ENCODE peak calls at places on chromosomes 7 and 10, in nine cellular contexts. V is H1, J is endothelial cell of umbilical vein, A is SK-N-SH, I is A549, N is HCT116, G is HepG2, L is K562, X is GM12878. K is an unnamed sample.
A peak's percentile ranks its signal among the peaks of the same experiment; 100 is the strongest.

GRCh38 chr10:100970076-100970913 is 991 bp downstream of the SEMA4G start:
- DNase-seq in V (no peak), J (no peak), A (peak; percentile 70), I (peak; percentile 44), N (peak; percentile 26), G (peak; percentile 84), L (peak; percentile 67), X (no peak), K (no peak)

GRCh38 chr7:123557016-123557630 is 495 bp downstream of the NDUFA5 start:
- DNase-seq in V (no peak), J (no peak), A (no peak), I (no peak), N (no peak), G (no peak), L (no peak), X (no peak), K (peak; percentile 35)

GRCh38 chr10:101834341-101834740 is 9.3 kb downstream of the KCNIP2 start:
- DNase-seq in V (no peak), J (no peak), A (no peak), I (no peak), N (no peak), G (no peak), L (peak; percentile 33), X (no peak), K (peak; percentile 86)

GRCh38 chr7:25758559-25758958 is 393.4 kb upstream of the NFE2L3 start:
- DNase-seq in V (no peak), J (no peak), A (no peak), I (no peak), N (no peak), G (no peak), L (no peak), X (no peak), K (no peak)

GRCh38 chr10:97454330-97455036 is 8.5 kb downstream of the ZDHHC16 start:
- DNase-seq in V (no peak), J (peak; percentile 39), A (no peak), I (no peak), N (no peak), G (no peak), L (no peak), X (no peak), K (no peak)

GRCh38 chr7:140738280-140738679 is 41.8 kb downstream of the NDUFB2 start:
- DNase-seq in V (no peak), J (no peak), A (no peak), I (no peak), N (no peak), G (no peak), L (no peak), X (no peak), K (no peak)

GRCh38 chr7:45897042-45897690 is 8.9 kb downstream of the IGFBP1 start:
- DNase-seq in V (no peak), J (no peak), A (no peak), I (no peak), N (no peak), G (no peak), L (no peak), X (no peak), K (no peak)

GRCh38 chr7:99404235-99404976 is 4.0 kb downstream of the PDAP1 start:
- DNase-seq in V (no peak), J (no peak), A (no peak), I (no peak), N (no peak), G (no peak), L (no peak), X (no peak), K (no peak)

GRCh38 chr10:64977912-64978311 is 1456.7 kb downstream of the REEP3 start:
- DNase-seq in V (no peak), J (peak; percentile 20), A (no peak), I (no peak), N (no peak), G (no peak), L (no peak), X (no peak), K (no peak)

GRCh38 chr7:34886856-34887255 is 150.4 kb downstream of the DPY19L1 start:
- DNase-seq in V (no peak), J (no peak), A (no peak), I (no peak), N (no peak), G (no peak), L (no peak), X (no peak), K (no peak)

GRCh38 chr10:69004821-69005220 is 16.2 kb downstream of the KIFBP start:
- DNase-seq in V (no peak), J (peak; percentile 61), A (peak; percentile 16), I (peak; percentile 35), N (peak; percentile 18), G (peak; percentile 17), L (peak; percentile 56), X (no peak), K (peak; percentile 77)

GRCh38 chr10:125162181-125162906 is 2.0 kb upstream of the CTBP2 start:
- DNase-seq in V (no peak), J (no peak), A (peak; percentile 58), I (no peak), N (no peak), G (no peak), L (no peak), X (no peak), K (no peak)

GRCh38 chr10:70106958-70107791 is 25.4 kb downstream of the AIFM2 start:
- DNase-seq in V (peak; percentile 29), J (no peak), A (peak; percentile 67), I (no peak), N (no peak), G (peak; percentile 8), L (peak; percentile 73), X (peak; percentile 80), K (peak; percentile 64)

GRCh38 chr10:80686734-80687561 is 149.2 kb downstream of the SH2D4B start:
- DNase-seq in V (no peak), J (no peak), A (no peak), I (no peak), N (no peak), G (peak; percentile 16), L (no peak), X (no peak), K (no peak)

GRCh38 chr7:130297628-130298027 is 4.7 kb downstream of the CPA4 start:
- DNase-seq in V (no peak), J (no peak), A (no peak), I (no peak), N (no peak), G (no peak), L (no peak), X (no peak), K (no peak)

GRCh38 chr10:57333880-57334279 is 933.8 kb downstream of the IPMK start:
- DNase-seq in V (no peak), J (no peak), A (no peak), I (peak; percentile 2), N (no peak), G (no peak), L (no peak), X (no peak), K (no peak)

GRCh38 chr10:52762088-52762487 is 10.5 kb downstream of the MBL2 start:
- DNase-seq in V (no peak), J (no peak), A (no peak), I (no peak), N (no peak), G (no peak), L (no peak), X (no peak), K (no peak)

GRCh38 chr7:131111-132094 is 61.0 kb upstream of the FAM20C start:
- DNase-seq in V (no peak), J (no peak), A (no peak), I (no peak), N (no peak), G (no peak), L (no peak), X (no peak), K (no peak)

DNA sequence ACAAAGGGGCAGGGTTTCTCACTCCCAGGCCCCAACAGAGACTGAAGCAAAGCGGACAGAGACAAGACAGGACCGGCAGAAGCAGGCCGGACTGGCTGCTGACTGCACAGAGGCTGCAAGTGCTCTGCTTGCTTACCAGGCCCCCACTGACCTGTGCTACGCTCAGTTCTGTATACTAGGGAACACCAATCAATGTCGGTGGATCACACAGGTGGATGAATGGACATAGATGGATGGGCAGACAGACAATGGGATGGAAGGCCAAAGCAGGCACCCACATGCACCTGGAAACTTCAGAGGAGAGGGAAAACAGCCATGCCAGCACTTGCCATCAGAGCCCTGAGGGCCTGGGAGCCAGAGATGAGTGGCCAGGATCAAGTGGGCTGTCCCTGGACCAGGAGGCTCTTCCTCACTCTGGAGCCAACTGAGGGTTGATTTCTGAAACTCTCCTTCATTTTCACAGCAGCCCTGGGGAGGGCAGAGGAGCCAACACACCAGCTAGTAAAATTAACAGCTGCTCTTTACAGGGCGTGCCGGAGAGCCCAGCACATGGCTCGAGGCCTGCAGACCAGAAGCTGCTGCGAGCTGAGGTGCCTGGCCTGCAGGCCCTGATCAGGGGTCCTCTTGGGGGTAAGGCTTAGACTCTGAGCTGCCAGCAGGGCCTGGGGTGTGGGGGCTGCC is 243.6 kb downstream of the KCNMA1 start:
- DNase-seq in V (no peak), J (no peak), A (no peak), I (no peak), N (no peak), G (no peak), L (no peak), X (no peak), K (no peak)
- TF ChIP-seq MAX in V (no peak), J (no peak), A (no peak), I (no peak), N (no peak), G (no peak), L (no peak), X (no peak), K (no peak)

GRCh38 chr7:128932862-128933821 is 4.6 kb upstream of the IRF5 start:
- DNase-seq in V (no peak), J (no peak), A (no peak), I (no peak), N (no peak), G (no peak), L (no peak), X (peak; percentile 71), K (no peak)
- H3K4me3 ChIP-seq in V (no peak overlapping the region), J (no peak overlapping the region), A (no peak overlapping the region), I (no peak overlapping the region), N (no peak overlapping the region), G (no peak overlapping the region), L (no peak overlapping the region), X (peak overlapping the region; percentile 50), K (no peak overlapping the region)

GRCh38 chr10:44070282-44070681 is 314.6 kb downstream of the CXCL12 start:
- DNase-seq in V (no peak), J (no peak), A (no peak), I (no peak), N (no peak), G (no peak), L (no peak), X (no peak), K (no peak)
- TF ChIP-seq MAX in V (no peak), J (no peak), A (no peak), I (no peak), N (no peak), G (no peak), L (no peak), X (no peak), K (no peak)

DNA sequence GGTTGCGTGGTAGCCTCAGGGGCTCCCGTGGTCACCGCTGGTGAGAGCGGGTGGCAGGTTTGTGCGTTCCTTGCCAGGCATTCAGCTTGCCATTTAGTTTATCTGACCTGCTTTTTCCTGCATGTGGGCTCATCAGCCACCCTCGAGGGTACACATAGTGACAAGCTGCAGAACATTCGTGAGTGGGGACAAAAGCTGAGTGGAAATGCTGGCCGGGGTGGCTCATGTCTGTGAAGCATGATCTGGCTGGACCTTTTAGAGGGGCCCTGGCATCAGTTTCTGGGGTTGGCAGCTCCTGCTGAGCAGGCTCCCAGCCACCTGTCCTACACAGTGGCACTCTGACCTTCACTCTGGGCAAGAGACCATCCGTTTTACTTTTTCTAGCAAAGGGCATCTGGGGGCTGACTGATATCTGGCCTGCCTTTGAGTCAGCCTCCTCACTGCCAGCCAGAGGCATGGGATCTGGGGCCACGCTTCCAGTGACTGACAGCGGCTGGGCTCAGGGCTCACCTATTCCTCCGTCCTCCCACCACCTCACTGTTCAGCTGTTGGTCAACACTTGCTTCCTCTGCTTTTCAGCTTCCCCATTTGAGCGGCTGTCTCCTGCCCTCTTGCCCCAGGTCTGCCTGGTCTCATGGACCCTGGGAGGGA is 75.0 kb downstream of the LANCL2 start:
- DNase-seq in V (no peak), J (no peak), A (peak; percentile 49), I (no peak), N (no peak), G (no peak), L (no peak), X (no peak), K (peak; percentile 15)
- H3K4me3 ChIP-seq in V (no peak overlapping the region), J (no peak overlapping the region), A (no peak overlapping the region), I (no peak overlapping the region), N (no peak overlapping the region), G (no peak overlapping the region), L (no peak overlapping the region), X (no peak overlapping the region), K (no peak overlapping the region)